ENCODE peak calls at places on chromosomes 7 and 10, in eight cellular contexts. M is transverse colon, K is suprapubic skin, Q is NB4, I is IMR-90, N is heart left ventricle, C is thyroid gland, O is upper lobe of left lung. D is an unnamed sample.

GRCh38 chr10:75762436-75762802 is 331.0 kb downstream of the LRMDA start:
- DNase-seq in O (no peak), I (no peak), Q (no peak), C (no peak), K (no peak), N (no peak), M (peak; percentile 17), D (no peak)

GRCh38 chr7:27235387-27236052 is 7.1 kb upstream of the EVX1 start:
- DNase-seq in Q (peak; percentile 84), K (no peak), N (peak; percentile 53), O (no peak), C (no peak), M (peak; percentile 77), I (no peak), D (no peak)

GRCh38 chr10:32112055-32112454 is 55.8 kb upstream of the KIF5B start:
- DNase-seq in C (peak; percentile 3), K (no peak), M (no peak), Q (no peak), N (no peak), I (peak; percentile 64), O (no peak), D (no peak)

GRCh38 chr7:18900801-18901200 is 216.6 kb downstream of the TWIST1 start:
- DNase-seq in Q (no peak), M (no peak), K (no peak), N (no peak), I (no peak), C (no peak), O (no peak), D (no peak)

GRCh38 chr10:105188737-105189463 is 547.8 kb downstream of the SORCS3 start:
- DNase-seq in M (no peak), O (no peak), N (no peak), Q (peak; percentile 2), K (no peak), C (no peak), I (no peak), D (no peak)

GRCh38 chr7:157676456-157677255 is 339.9 kb downstream of the DNAJB6 start:
- DNase-seq in C (no peak), O (no peak), I (no peak), K (peak; percentile 42), Q (peak; percentile 62), N (no peak), M (no peak), D (no peak)

GRCh38 chr7:118369987-118370386 is 145.5 kb downstream of the ANKRD7 start:
- DNase-seq in C (no peak), Q (no peak), I (no peak), O (no peak), N (no peak), M (no peak), K (no peak), D (no peak)

GRCh38 chr10:11156480-11156879 is 138.8 kb downstream of the CELF2 start:
- DNase-seq in M (no peak), Q (no peak), O (no peak), C (no peak), N (no peak), K (no peak), I (no peak), D (no peak)

DNA sequence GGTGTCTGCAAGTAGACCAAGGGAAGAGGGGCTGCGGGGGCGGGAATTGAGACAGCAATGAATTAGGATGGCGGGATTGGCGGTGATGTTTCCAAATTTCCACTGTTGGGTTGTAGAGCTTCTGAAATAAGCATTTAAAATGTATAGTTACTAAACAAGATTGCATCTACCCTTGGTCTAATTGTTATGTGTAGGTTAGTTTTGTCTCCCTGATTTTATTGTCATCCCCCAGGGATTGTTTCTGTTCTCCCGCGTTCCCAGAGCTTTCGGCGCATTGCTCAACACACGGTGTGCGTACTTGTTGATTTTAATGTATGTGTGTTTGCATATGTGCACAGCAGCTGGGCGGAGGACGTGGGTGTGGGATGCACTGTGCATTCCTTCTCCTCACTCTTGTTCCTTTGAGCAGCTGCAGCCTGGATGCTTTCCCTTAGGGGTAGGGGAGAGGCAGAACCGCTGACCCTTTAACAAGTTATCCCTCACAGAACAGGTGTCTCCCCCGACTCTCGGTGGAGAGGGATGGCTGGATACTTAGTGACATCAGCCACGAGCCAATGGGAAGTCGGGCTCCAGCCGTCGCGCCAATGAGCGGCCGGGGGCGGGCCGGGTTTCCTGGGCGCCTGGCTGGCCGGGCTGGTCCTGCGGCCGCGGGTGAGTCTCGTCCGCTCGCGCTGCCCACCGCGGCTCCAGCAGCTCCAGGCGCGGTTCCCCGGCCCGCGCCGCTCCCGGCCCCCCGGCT is at the start of gene TSPAN33:
- DNase-seq in M (peak; percentile 80), O (peak; percentile 80), K (no peak), N (peak; percentile 88), C (peak; percentile 84), Q (peak; percentile 74), I (peak; percentile 55), D (peak; percentile 82)
- TF ChIP-seq POLR2A in M (no peak), O (no peak), K (no peak), N (no peak), C (peak; percentile 51), Q (no peak), I (no peak), D (no peak)

DNA sequence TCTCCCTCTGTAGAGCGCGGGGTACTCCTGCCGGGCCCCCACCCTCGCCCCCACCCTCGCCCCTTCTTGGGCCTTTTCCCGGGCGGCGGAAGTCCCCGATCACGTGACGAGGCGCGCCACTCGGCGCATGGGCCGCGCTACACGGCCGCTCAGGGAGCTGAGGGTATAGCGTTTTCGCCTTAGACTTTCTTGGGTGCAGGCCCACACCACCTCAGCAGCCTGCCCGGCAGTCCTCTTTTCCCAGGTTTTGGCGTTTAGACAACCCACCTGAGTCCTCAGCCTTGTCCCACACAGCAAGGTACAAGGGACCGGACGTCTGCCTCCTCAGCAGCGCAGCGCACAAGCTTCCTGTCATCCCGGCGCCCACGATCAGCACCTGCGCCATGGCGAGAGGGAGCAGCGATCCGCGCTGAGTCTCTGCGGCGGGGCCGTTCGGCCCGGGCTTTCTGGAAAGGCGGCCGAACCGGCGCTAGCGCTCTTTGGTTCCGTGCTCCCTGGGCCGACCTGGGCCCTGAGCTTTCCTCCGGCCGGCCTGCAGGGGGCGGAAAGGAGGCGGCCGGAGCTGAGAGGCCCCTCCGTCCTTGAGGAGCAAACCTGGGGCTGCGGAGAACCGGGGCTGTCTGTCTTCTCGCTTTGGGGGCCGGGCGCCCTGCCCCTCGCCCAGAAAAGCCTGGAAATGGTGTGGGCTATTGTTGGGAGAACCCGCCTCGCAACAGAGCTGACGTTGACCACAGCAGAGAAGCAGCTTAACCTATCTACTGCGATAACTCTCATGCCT is at the start of gene RNLS:
- DNase-seq in O (peak; percentile 66), Q (peak; percentile 83), M (peak; percentile 78), N (peak; percentile 84), K (peak; percentile 78), I (peak; percentile 15), C (peak; percentile 79), D (peak; percentile 48)
- TF ChIP-seq POLR2A in O (no peak), Q (no peak), M (peak; percentile 72), N (no peak), K (no peak), I (no peak), C (peak; percentile 69), D (peak; percentile 80)

GRCh38 chr10:71638577-71639411 is 80.8 kb downstream of the C10orf105 start:
- DNase-seq in Q (peak; percentile 40), C (no peak), I (no peak), O (peak; percentile 28), N (no peak), K (no peak), M (peak; percentile 86), D (no peak)
- TF ChIP-seq POLR2A in Q (no peak), C (no peak), I (no peak), O (no peak), N (no peak), K (no peak), M (no peak), D (no peak)

GRCh38 chr10:49269523-49269922 is 29.4 kb upstream of the C10orf71 start:
- DNase-seq in Q (no peak), K (no peak), N (no peak), O (no peak), I (no peak), C (no peak), M (no peak), D (no peak)

GRCh38 chr10:49268185-49268584 is 30.8 kb upstream of the C10orf71 start:
- DNase-seq in Q (no peak), I (no peak), N (no peak), C (no peak), M (no peak), O (no peak), K (no peak), D (no peak)

GRCh38 chr10:49272251-49273081 is 26.5 kb upstream of the C10orf71 start:
- DNase-seq in O (no peak), I (peak; percentile 4), Q (no peak), M (no peak), C (no peak), K (no peak), N (peak; percentile 87), D (no peak)

GRCh38 chr10:49271346-49271745 is 27.6 kb upstream of the C10orf71 start:
- DNase-seq in O (no peak), M (no peak), I (no peak), Q (no peak), N (peak; percentile 72), C (no peak), K (no peak), D (no peak)

DNA sequence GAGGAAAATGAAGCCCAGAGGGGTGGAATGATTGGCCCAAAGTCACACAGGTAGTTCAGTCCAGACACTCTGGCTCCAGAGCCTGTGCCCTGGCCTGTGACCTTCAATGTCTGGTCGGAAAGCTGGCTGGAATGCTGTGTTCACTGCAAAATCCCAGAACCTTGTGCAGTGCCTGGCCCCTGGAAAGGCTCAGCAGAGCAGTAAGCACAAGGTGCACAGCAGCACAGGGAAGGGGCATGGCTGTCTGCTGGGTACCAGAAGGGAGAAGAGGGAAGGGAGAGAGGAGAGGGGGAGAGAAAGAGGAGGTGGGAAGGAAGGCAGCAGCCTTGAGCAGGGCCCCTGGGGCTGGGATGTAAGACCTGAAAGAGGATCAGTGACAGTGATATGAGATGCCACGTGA is 28.4 kb upstream of the C10orf71 start:
- DNase-seq in Q (no peak), C (no peak), K (no peak), I (no peak), N (no peak), M (no peak), O (no peak), D (no peak)
- TF ChIP-seq POLR2A in Q (no peak), C (no peak), K (no peak), I (no peak), N (no peak), M (no peak), O (no peak), D (no peak)

GRCh38 chr7:74094224-74095095 is 10.9 kb downstream of the LIMK1 start:
- DNase-seq in Q (peak; percentile 96), M (peak; percentile 78), I (peak; percentile 95), N (peak; percentile 86), K (peak; percentile 91), C (peak; percentile 85), O (peak; percentile 95), D (peak; percentile 71)
- TF ChIP-seq POLR2A in Q (no peak), M (no peak), I (no peak), N (no peak), K (no peak), C (no peak), O (no peak), D (peak; percentile 61)